ENCODE peak calls at places on chromosomes 7 and 10, in six cellular contexts. R is C1 segment of cervical spinal cord; B is stimulated activated CD4-positive, alpha-beta T cell treated with anti-CD3 and anti-CD28 coated beads, Interleukin-4, amount 100 ng/mL, for 4 hours; Q is WTC11; P is HL-60; A is HCEC 1CT. H is an unnamed sample.

GRCh38 chr10:113692271-113692670 is 12.6 kb downstream of the CASP7 start:
- DNase-seq in B (no peak), R (no peak), Q (no peak), A (no peak), P (no peak), H (no peak)

GRCh38 chr10:17989908-17990767 is 38.4 kb downstream of the SLC39A12 start:
- DNase-seq in P (no peak), A (peak; percentile 86), B (no peak), R (no peak), Q (no peak), H (no peak)

GRCh38 chr7:90755041-90755440 is 158.9 kb downstream of the CDK14 start:
- DNase-seq in R (no peak), Q (no peak), A (no peak), P (no peak), B (no peak), H (no peak)

GRCh38 chr10:28514648-28515047 is 18.3 kb upstream of the WAC start:
- DNase-seq in B (no peak), P (no peak), R (no peak), Q (no peak), A (no peak), H (no peak)

GRCh38 chr7:88758355-88759215 is 915 bp upstream of the ZNF804B start:
- DNase-seq in A (no peak), Q (peak; percentile 37), P (no peak), R (no peak), B (no peak), H (no peak)

GRCh38 chr10:127405221-127405620 is 143.9 kb upstream of the NPS start:
- DNase-seq in Q (no peak), B (no peak), P (no peak), R (no peak), A (peak; percentile 60), H (no peak)

GRCh38 chr10:123021517-123021916 is 12.7 kb downstream of the ACADSB start:
- DNase-seq in R (no peak), Q (no peak), B (no peak), A (peak; percentile 16), P (no peak), H (no peak)

GRCh38 chr10:121495719-121496118 is 102.5 kb downstream of the FGFR2 start:
- DNase-seq in R (no peak), P (no peak), Q (no peak), A (no peak), B (no peak), H (no peak)

GRCh38 chr7:3937146-3937545 is 636.1 kb downstream of the SDK1 start:
- DNase-seq in B (no peak), Q (no peak), A (no peak), P (no peak), R (no peak), H (no peak)

GRCh38 chr10:111600772-111601171 is 523.9 kb downstream of the ADRA2A start:
- DNase-seq in R (no peak), A (no peak), Q (peak; percentile 20), P (no peak), B (no peak), H (no peak)

GRCh38 chr7:101772508-101773306 is 44.7 kb upstream of the CUX1 start:
- DNase-seq in P (no peak), A (no peak), Q (no peak), R (no peak), B (no peak), H (no peak)

GRCh38 chr10:126674741-126675515 is 4.4 kb upstream of the C10orf90 start:
- DNase-seq in Q (no peak), B (no peak), R (no peak), A (no peak), P (no peak), H (no peak)

GRCh38 chr10:129096340-129096984 is 370.6 kb upstream of the MGMT start:
- DNase-seq in B (no peak), A (no peak), R (no peak), P (no peak), Q (no peak), H (no peak)

GRCh38 chr10:30059209-30060107 is at the start of gene JCAD:
- DNase-seq in R (no peak), B (peak; percentile 62), P (peak; percentile 2), Q (peak; percentile 83), A (peak; percentile 42), H (peak; percentile 33)

GRCh38 chr7:23287612-23288011 is 11.5 kb upstream of the MALSU1 start:
- DNase-seq in A (no peak), B (no peak), R (no peak), P (peak; percentile 87), Q (no peak), H (no peak)

GRCh38 chr7:47905071-47905920 is 43.0 kb downstream of the PKD1L1 start:
- DNase-seq in B (no peak), P (no peak), Q (no peak), R (no peak), A (no peak), H (no peak)

GRCh38 chr7:111266613-111267012 is 175.7 kb downstream of the LRRN3 start:
- DNase-seq in R (no peak), P (no peak), A (peak; percentile 77), B (no peak), Q (no peak), H (no peak)

GRCh38 chr10:6140141-6140841 is 51.5 kb downstream of the RBM17 start:
- DNase-seq in Q (no peak), R (no peak), A (no peak), P (peak; percentile 18), B (no peak), H (no peak)

GRCh38 chr7:136728945-136729344 is 139.5 kb upstream of the CHRM2 start:
- DNase-seq in P (no peak), B (no peak), R (no peak), Q (no peak), A (no peak), H (no peak)

GRCh38 chr7:142795339-142795863 is 24.6 kb downstream of the PRSS2 start:
- DNase-seq in R (no peak), A (no peak), Q (peak; percentile 37), B (peak; percentile 55), P (no peak), H (peak; percentile 58)

GRCh38 chr7:53003653-53004445 is 31.6 kb upstream of the POM121L12 start:
- DNase-seq in P (no peak), Q (no peak), A (no peak), R (no peak), B (no peak), H (no peak)

GRCh38 chr7:34281260-34281659 is 375.9 kb downstream of the BMPER start:
- DNase-seq in B (no peak), Q (no peak), A (no peak), P (no peak), R (no peak), H (no peak)